ENCODE peak calls at places on chromosomes 2 and 18, in seven cellular contexts. S, Y, Q, D, N, F and B are unnamed samples.

GRCh38 chr2:164839914-164840457 is 1.6 kb downstream of the COBLL1 start:
- DNase-seq in S (no peak), Y (no peak), Q (peak), D (no peak), N (no peak), F (peak), B (no peak)

GRCh38 chr18:75422341-75422910 is 5.1 kb downstream of the SMIM21 start:
- DNase-seq in S (no peak), Y (no peak), Q (peak), D (no peak), N (no peak), F (no peak), B (no peak)

GRCh38 chr18:62486290-62486964 is 36.4 kb upstream of the ZCCHC2 start:
- DNase-seq in S (no peak), Y (no peak), Q (peak), D (peak), N (peak), F (peak), B (no peak)

GRCh38 chr2:199692489-199692888 is 158.5 kb downstream of the FTCDNL1 start:
- DNase-seq in S (no peak), Y (no peak), Q (no peak), D (no peak), N (no peak), F (no peak), B (no peak)

GRCh38 chr2:1677833-1678165 is 66.5 kb downstream of the PXDN start:
- DNase-seq in S (no peak), Y (no peak), Q (no peak), D (no peak), N (no peak), F (no peak), B (no peak)

GRCh38 chr2:1748176-1748740 is 3.9 kb upstream of the PXDN start:
- DNase-seq in S (no peak), Y (no peak), Q (no peak), D (no peak), N (peak), F (no peak), B (no peak)

GRCh38 chr18:74936343-74936742 is 272.6 kb downstream of the PTGR3 start:
- DNase-seq in S (no peak), Y (no peak), Q (no peak), D (no peak), N (no peak), F (no peak), B (no peak)

GRCh38 chr2:21467910-21468309 is 344.1 kb downstream of the TDRD15 start:
- DNase-seq in S (no peak), Y (no peak), Q (peak), D (no peak), N (no peak), F (no peak), B (no peak)

GRCh38 chr18:44764863-44765262 is 84.2 kb downstream of the SETBP1 start:
- DNase-seq in S (no peak), Y (no peak), Q (no peak), D (no peak), N (no peak), F (no peak), B (no peak)

GRCh38 chr2:120539937-120540718 is 194.2 kb downstream of the INHBB start:
- DNase-seq in S (peak), Y (no peak), Q (peak), D (peak), N (peak), F (peak), B (no peak)

GRCh38 chr2:237697586-237698337 is 70.4 kb downstream of the LRRFIP1 start:
- DNase-seq in S (peak), Y (peak), Q (no peak), D (no peak), N (no peak), F (no peak), B (no peak)

GRCh38 chr18:79533146-79533545 is 137.4 kb downstream of the NFATC1 start:
- DNase-seq in S (peak), Y (no peak), Q (no peak), D (no peak), N (no peak), F (no peak), B (no peak)

GRCh38 chr2:5791371-5791770 is 99.2 kb downstream of the SOX11 start:
- DNase-seq in S (no peak), Y (no peak), Q (peak), D (no peak), N (no peak), F (no peak), B (no peak)

GRCh38 chr2:37026050-37026449 is 58.1 kb downstream of the HEATR5B start:
- DNase-seq in S (no peak), Y (no peak), Q (no peak), D (no peak), N (no peak), F (no peak), B (no peak)

GRCh38 chr2:85400541-85400940 is 9.6 kb downstream of the CAPG start:
- DNase-seq in S (no peak), Y (peak), Q (no peak), D (no peak), N (no peak), F (no peak), B (no peak)

GRCh38 chr18:59357928-59358327 is 1.1 kb downstream of the LMAN1 start:
- DNase-seq in S (no peak), Y (no peak), Q (peak), D (peak), N (no peak), F (no peak), B (no peak)

GRCh38 chr18:59354731-59355130 is 4.3 kb downstream of the LMAN1 start:
- DNase-seq in S (no peak), Y (no peak), Q (no peak), D (no peak), N (no peak), F (no peak), B (no peak)

GRCh38 chr18:59353079-59353680 is 5.9 kb downstream of the LMAN1 start:
- DNase-seq in S (no peak), Y (no peak), Q (no peak), D (no peak), N (no peak), F (no peak), B (no peak)

GRCh38 chr18:59359576-59359952 is 499 bp upstream of the LMAN1 start:
- DNase-seq in S (no peak), Y (no peak), Q (no peak), D (peak), N (no peak), F (no peak), B (no peak)

DNA sequence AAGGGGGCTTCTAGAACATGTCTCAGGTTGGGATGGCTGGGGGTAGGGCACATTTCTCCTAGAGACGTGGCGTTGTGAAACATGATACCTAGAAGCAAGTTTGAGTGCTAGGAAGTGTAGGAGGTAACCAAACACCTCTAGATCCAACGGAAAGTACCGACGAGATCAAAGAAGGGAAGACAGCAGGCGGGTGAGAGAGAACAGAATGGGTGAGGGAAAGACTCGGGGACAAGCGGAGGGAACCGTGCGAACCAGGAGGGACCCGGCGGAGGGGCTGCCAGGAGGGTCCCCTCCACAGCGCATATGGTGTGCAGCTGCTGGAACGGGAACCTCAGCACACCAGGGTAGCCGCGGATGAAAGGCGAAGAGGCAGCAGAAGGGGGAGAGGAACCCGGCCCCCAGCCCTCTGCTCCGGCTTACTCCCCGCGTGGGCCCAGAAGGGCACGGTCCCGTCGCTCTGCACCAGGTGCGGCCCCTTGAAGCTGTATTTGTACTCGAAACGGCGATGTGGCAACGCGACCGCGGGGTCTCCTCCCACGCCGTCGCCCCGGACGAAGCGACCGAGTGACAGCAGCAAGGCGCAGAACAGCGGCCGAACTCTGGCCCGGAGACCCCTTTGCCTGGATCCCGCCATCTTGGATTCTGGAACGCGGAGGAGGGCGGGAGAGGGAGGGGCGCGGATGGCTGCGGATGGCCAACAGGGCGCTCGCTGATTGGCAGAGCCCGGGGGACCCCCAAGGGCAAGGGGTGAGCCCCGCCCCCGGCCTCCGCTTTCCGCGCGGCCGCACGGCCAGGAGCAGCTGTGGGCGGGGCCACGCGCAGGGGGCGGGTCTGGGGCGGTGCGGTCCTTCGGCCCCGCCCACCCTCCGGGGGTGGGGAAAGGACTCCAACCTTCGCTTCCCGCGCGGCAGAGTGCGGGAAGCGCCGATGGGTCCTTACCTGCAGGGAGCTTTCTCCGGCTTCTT is at the start of gene LMAN1:
- DNase-seq in S (peak), Y (peak), Q (peak), D (peak), N (peak), F (peak), B (peak)
- TF ChIP-seq POLR2A in S (peak), Y (no peak), Q (peak), D (peak), N (no peak), F (no peak), B (peak)

GRCh38 chr2:38296381-38296780 is 80.7 kb downstream of the ATL2 start:
- DNase-seq in S (no peak), Y (no peak), Q (no peak), D (no peak), N (no peak), F (no peak), B (no peak)

GRCh38 chr2:38294597-38294996 is 82.5 kb downstream of the ATL2 start:
- DNase-seq in S (no peak), Y (no peak), Q (peak), D (no peak), N (no peak), F (no peak), B (no peak)

GRCh38 chr2:38298539-38298938 is 78.5 kb downstream of the ATL2 start:
- DNase-seq in S (no peak), Y (no peak), Q (no peak), D (no peak), N (no peak), F (no peak), B (no peak)

GRCh38 chr2:38290332-38290731 is 86.7 kb downstream of the ATL2 start:
- DNase-seq in S (no peak), Y (no peak), Q (no peak), D (no peak), N (no peak), F (no peak), B (no peak)

GRCh38 chr2:38293152-38293865 is 83.8 kb downstream of the ATL2 start:
- DNase-seq in S (no peak), Y (no peak), Q (peak), D (no peak), N (no peak), F (no peak), B (no peak)
- TF ChIP-seq POLR2A in S (no peak), Y (no peak), Q (no peak), D (no peak), N (no peak), F (no peak), B (no peak)

GRCh38 chr2:55232084-55232862 is at the start of the genes CLHC1 and RPS27A:
- DNase-seq in S (peak), Y (peak), Q (peak), D (peak), N (peak), F (peak), B (peak)
- TF ChIP-seq POLR2A in S (peak), Y (peak), Q (peak), D (peak), N (peak), F (peak), B (peak)

GRCh38 chr2:10133007-10133647 is 10.6 kb downstream of the RRM2 start:
- DNase-seq in S (no peak), Y (peak), Q (no peak), D (no peak), N (no peak), F (no peak), B (no peak)
- TF ChIP-seq POLR2A in S (no peak), Y (no peak), Q (peak), D (no peak), N (no peak), F (no peak), B (peak)

DNA sequence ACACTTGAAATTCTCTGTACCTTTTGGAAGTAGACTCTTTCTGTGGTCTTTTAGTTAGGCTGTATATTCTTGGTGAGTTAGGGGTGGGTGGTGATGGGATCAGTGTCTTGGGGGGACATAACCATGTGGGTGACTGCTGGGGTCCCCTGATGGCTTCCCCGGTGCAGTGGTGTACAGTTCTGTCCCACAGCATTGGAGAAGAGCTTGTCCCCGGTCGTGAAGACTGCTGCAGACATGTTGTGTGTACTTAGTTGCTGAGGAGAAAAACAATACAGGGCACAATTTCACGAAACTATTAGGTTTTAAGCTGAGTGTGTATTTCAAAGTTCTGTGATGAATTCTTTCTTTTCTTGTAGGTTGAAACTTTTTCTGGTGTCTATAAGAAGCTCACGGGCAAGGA is 5.4 kb downstream of the RPS7 start:
- DNase-seq in S (no peak), Y (no peak), Q (no peak), D (no peak), N (no peak), F (no peak), B (no peak)
- TF ChIP-seq POLR2A in S (no peak), Y (no peak), Q (no peak), D (no peak), N (no peak), F (no peak), B (no peak)

GRCh38 chr18:3246636-3247242 is 862 bp upstream of the MYL12A start:
- DNase-seq in S (peak), Y (peak), Q (no peak), D (no peak), N (no peak), F (peak), B (no peak)
- TF ChIP-seq POLR2A in S (no peak), Y (no peak), Q (no peak), D (no peak), N (no peak), F (no peak), B (no peak)

GRCh38 chr2:119223521-119224390 is at the start of gene STEAP3:
- DNase-seq in S (peak), Y (peak), Q (peak), D (peak), N (peak), F (peak), B (peak)
- TF ChIP-seq POLR2A in S (no peak), Y (no peak), Q (no peak), D (peak), N (no peak), F (no peak), B (peak)

GRCh38 chr18:21918693-21919092 is 178.1 kb downstream of the MIB1 start:
- DNase-seq in S (no peak), Y (no peak), Q (no peak), D (no peak), N (no peak), F (no peak), B (no peak)
- TF ChIP-seq POLR2A in S (no peak), Y (no peak), Q (no peak), D (no peak), N (no peak), F (no peak), B (no peak)

DNA sequence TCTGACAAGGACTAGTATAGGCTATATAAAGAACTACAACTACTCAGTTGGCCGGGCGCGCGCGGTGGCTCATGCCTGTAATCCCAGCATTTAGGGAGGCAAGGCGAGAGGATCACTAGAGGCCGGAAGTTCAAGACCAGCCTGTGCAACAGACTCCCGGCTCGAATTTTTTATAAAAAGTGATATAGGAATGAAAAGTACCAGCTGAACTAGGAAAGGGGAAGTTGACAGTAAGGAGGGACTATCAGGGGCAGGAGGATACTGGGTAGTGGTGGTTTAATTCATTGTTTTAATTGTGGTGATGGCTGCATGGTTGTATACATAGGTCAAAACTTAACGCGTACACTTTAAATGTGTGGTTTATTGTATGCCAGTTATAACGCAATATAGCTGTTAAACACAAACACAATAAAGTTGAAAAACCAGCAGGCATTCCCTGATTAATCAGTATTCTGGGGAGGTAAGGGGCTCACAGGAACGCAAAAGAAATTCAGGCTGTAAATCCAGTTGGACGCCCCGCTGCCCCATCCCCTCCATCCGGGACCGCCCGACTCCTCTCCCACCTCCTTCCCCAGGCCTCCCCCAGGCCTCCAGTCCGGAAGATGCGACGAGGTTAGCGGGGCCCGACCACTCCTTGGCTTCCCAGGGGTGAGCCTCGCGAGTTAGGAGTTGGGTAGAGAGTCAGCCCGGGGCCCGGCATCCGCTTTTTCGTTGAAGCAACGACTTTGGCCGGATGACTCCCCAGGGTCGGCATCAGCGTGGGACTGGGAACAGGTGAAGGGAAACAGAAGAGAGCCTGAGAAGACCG is 746 bp upstream of the POLR1B start:
- DNase-seq in S (no peak), Y (peak), Q (peak), D (peak), N (peak), F (no peak), B (no peak)
- TF ChIP-seq POLR2A in S (no peak), Y (no peak), Q (peak), D (peak), N (no peak), F (no peak), B (peak)

GRCh38 chr18:77133051-77133919 is 702 bp upstream of the MBP start:
- DNase-seq in S (peak), Y (peak), Q (no peak), D (no peak), N (peak), F (no peak), B (no peak)
- TF ChIP-seq POLR2A in S (no peak), Y (no peak), Q (no peak), D (no peak), N (no peak), F (no peak), B (no peak)